ENCODE peak calls at places on chromosomes 11 and 22, in ten cellular contexts. One of them, this sample, is unnamed.

GRCh38 chr22:22927196-22927887 is 39.7 kb downstream of the IGLL5 start:
- DNase-seq in mucosa of gallbladder: no peak
- DNase-seq in stimulated activated CD4-positive, alpha-beta T cell treated with anti-CD3 and anti-CD28 coated beads, Interleukin-1b, Interleukin-23, amount 100 ng/mL, for 24 hours: no peak
- DNase-seq in HFFc6: peak; percentile 8
- DNase-seq in activated gamma-delta T cell treated with Interleukin-2 at 50 U/mL for 16 hours: no peak
- DNase-seq in HT1080: no peak
- DNase-seq in immature natural killer cell: no peak
- DNase-seq in cardiac muscle cell: no peak
- DNase-seq in COR-L47: no peak
- DNase-seq in posterior cingulate gyrus: no peak
- DNase-seq in this sample: no peak

GRCh38 chr22:37545703-37546435 is 14.4 kb upstream of the CDC42EP1 start:
- DNase-seq in mucosa of gallbladder: peak; percentile 94
- DNase-seq in stimulated activated CD4-positive, alpha-beta T cell treated with anti-CD3 and anti-CD28 coated beads, Interleukin-1b, Interleukin-23, amount 100 ng/mL, for 24 hours: no peak
- DNase-seq in HFFc6: peak; percentile 90
- DNase-seq in activated gamma-delta T cell treated with Interleukin-2 at 50 U/mL for 16 hours: no peak
- DNase-seq in HT1080: peak; percentile 88
- DNase-seq in immature natural killer cell: no peak
- DNase-seq in cardiac muscle cell: peak; percentile 71
- DNase-seq in COR-L47: no peak
- DNase-seq in posterior cingulate gyrus: no peak
- DNase-seq in this sample: no peak

GRCh38 chr11:62431171-62431895 is 12.5 kb downstream of the SCGB1A1 start:
- DNase-seq in mucosa of gallbladder: no peak
- DNase-seq in stimulated activated CD4-positive, alpha-beta T cell treated with anti-CD3 and anti-CD28 coated beads, Interleukin-1b, Interleukin-23, amount 100 ng/mL, for 24 hours: no peak
- DNase-seq in HFFc6: peak; percentile 90
- DNase-seq in activated gamma-delta T cell treated with Interleukin-2 at 50 U/mL for 16 hours: no peak
- DNase-seq in HT1080: peak; percentile 67
- DNase-seq in immature natural killer cell: no peak
- DNase-seq in cardiac muscle cell: no peak
- DNase-seq in COR-L47: no peak
- DNase-seq in posterior cingulate gyrus: no peak
- DNase-seq in this sample: no peak

GRCh38 chr11:8867035-8867434 is 44.0 kb upstream of the AKIP1 start:
- DNase-seq in mucosa of gallbladder: no peak
- DNase-seq in stimulated activated CD4-positive, alpha-beta T cell treated with anti-CD3 and anti-CD28 coated beads, Interleukin-1b, Interleukin-23, amount 100 ng/mL, for 24 hours: no peak
- DNase-seq in HFFc6: peak; percentile 36
- DNase-seq in activated gamma-delta T cell treated with Interleukin-2 at 50 U/mL for 16 hours: no peak
- DNase-seq in HT1080: no peak
- DNase-seq in immature natural killer cell: no peak
- DNase-seq in cardiac muscle cell: no peak
- DNase-seq in COR-L47: no peak
- DNase-seq in posterior cingulate gyrus: no peak
- DNase-seq in this sample: no peak

GRCh38 chr11:60528934-60529333 is 13.7 kb downstream of the MS4A13 start:
- DNase-seq in mucosa of gallbladder: no peak
- DNase-seq in stimulated activated CD4-positive, alpha-beta T cell treated with anti-CD3 and anti-CD28 coated beads, Interleukin-1b, Interleukin-23, amount 100 ng/mL, for 24 hours: no peak
- DNase-seq in HFFc6: no peak
- DNase-seq in activated gamma-delta T cell treated with Interleukin-2 at 50 U/mL for 16 hours: no peak
- DNase-seq in HT1080: no peak
- DNase-seq in immature natural killer cell: no peak
- DNase-seq in cardiac muscle cell: no peak
- DNase-seq in COR-L47: no peak
- DNase-seq in posterior cingulate gyrus: no peak
- DNase-seq in this sample: no peak

GRCh38 chr11:46066335-46066734 is 54.9 kb downstream of the PHF21A start:
- DNase-seq in mucosa of gallbladder: no peak
- DNase-seq in stimulated activated CD4-positive, alpha-beta T cell treated with anti-CD3 and anti-CD28 coated beads, Interleukin-1b, Interleukin-23, amount 100 ng/mL, for 24 hours: no peak
- DNase-seq in HFFc6: no peak
- DNase-seq in activated gamma-delta T cell treated with Interleukin-2 at 50 U/mL for 16 hours: no peak
- DNase-seq in HT1080: no peak
- DNase-seq in immature natural killer cell: no peak
- DNase-seq in cardiac muscle cell: no peak
- DNase-seq in COR-L47: no peak
- DNase-seq in posterior cingulate gyrus: no peak
- DNase-seq in this sample: no peak

GRCh38 chr11:69530278-69531070 is 49.0 kb downstream of the LINC01488 start:
- DNase-seq in mucosa of gallbladder: no peak
- DNase-seq in stimulated activated CD4-positive, alpha-beta T cell treated with anti-CD3 and anti-CD28 coated beads, Interleukin-1b, Interleukin-23, amount 100 ng/mL, for 24 hours: no peak
- DNase-seq in HFFc6: no peak
- DNase-seq in activated gamma-delta T cell treated with Interleukin-2 at 50 U/mL for 16 hours: no peak
- DNase-seq in HT1080: no peak
- DNase-seq in immature natural killer cell: no peak
- DNase-seq in cardiac muscle cell: no peak
- DNase-seq in COR-L47: no peak
- DNase-seq in posterior cingulate gyrus: peak; percentile 25
- DNase-seq in this sample: peak; percentile 34

GRCh38 chr11:100863080-100863581 is 176.0 kb downstream of the ARHGAP42 start:
- DNase-seq in mucosa of gallbladder: peak; percentile 16
- DNase-seq in stimulated activated CD4-positive, alpha-beta T cell treated with anti-CD3 and anti-CD28 coated beads, Interleukin-1b, Interleukin-23, amount 100 ng/mL, for 24 hours: no peak
- DNase-seq in HFFc6: peak; percentile 43
- DNase-seq in activated gamma-delta T cell treated with Interleukin-2 at 50 U/mL for 16 hours: no peak
- DNase-seq in HT1080: peak; percentile 81
- DNase-seq in immature natural killer cell: no peak
- DNase-seq in cardiac muscle cell: peak; percentile 78
- DNase-seq in COR-L47: no peak
- DNase-seq in posterior cingulate gyrus: no peak
- DNase-seq in this sample: no peak

GRCh38 chr11:70782401-70782913 is 384.1 kb downstream of the CTTN start:
- DNase-seq in mucosa of gallbladder: no peak
- DNase-seq in stimulated activated CD4-positive, alpha-beta T cell treated with anti-CD3 and anti-CD28 coated beads, Interleukin-1b, Interleukin-23, amount 100 ng/mL, for 24 hours: no peak
- DNase-seq in HFFc6: no peak
- DNase-seq in activated gamma-delta T cell treated with Interleukin-2 at 50 U/mL for 16 hours: no peak
- DNase-seq in HT1080: no peak
- DNase-seq in immature natural killer cell: no peak
- DNase-seq in cardiac muscle cell: no peak
- DNase-seq in COR-L47: no peak
- DNase-seq in posterior cingulate gyrus: no peak
- DNase-seq in this sample: no peak

GRCh38 chr11:78868563-78868962 is 293.9 kb upstream of the NARS2 start:
- DNase-seq in mucosa of gallbladder: no peak
- DNase-seq in stimulated activated CD4-positive, alpha-beta T cell treated with anti-CD3 and anti-CD28 coated beads, Interleukin-1b, Interleukin-23, amount 100 ng/mL, for 24 hours: no peak
- DNase-seq in HFFc6: no peak
- DNase-seq in activated gamma-delta T cell treated with Interleukin-2 at 50 U/mL for 16 hours: no peak
- DNase-seq in HT1080: no peak
- DNase-seq in immature natural killer cell: no peak
- DNase-seq in cardiac muscle cell: no peak
- DNase-seq in COR-L47: no peak
- DNase-seq in posterior cingulate gyrus: no peak
- DNase-seq in this sample: no peak

GRCh38 chr11:118434553-118435232 is 1.6 kb upstream of the KMT2A start:
- DNase-seq in mucosa of gallbladder: peak; percentile 17
- DNase-seq in stimulated activated CD4-positive, alpha-beta T cell treated with anti-CD3 and anti-CD28 coated beads, Interleukin-1b, Interleukin-23, amount 100 ng/mL, for 24 hours: no peak
- DNase-seq in HFFc6: no peak
- DNase-seq in activated gamma-delta T cell treated with Interleukin-2 at 50 U/mL for 16 hours: peak; percentile 32
- DNase-seq in HT1080: peak; percentile 47
- DNase-seq in immature natural killer cell: no peak
- DNase-seq in cardiac muscle cell: peak; percentile 81
- DNase-seq in COR-L47: peak; percentile 39
- DNase-seq in posterior cingulate gyrus: peak; percentile 29
- DNase-seq in this sample: peak; percentile 69

GRCh38 chr11:68021167-68021787 is 9.2 kb upstream of the NDUFS8 start:
- DNase-seq in mucosa of gallbladder: no peak
- DNase-seq in stimulated activated CD4-positive, alpha-beta T cell treated with anti-CD3 and anti-CD28 coated beads, Interleukin-1b, Interleukin-23, amount 100 ng/mL, for 24 hours: no peak
- DNase-seq in HFFc6: no peak
- DNase-seq in activated gamma-delta T cell treated with Interleukin-2 at 50 U/mL for 16 hours: no peak
- DNase-seq in HT1080: peak; percentile 32
- DNase-seq in immature natural killer cell: no peak
- DNase-seq in cardiac muscle cell: peak; percentile 24
- DNase-seq in COR-L47: no peak
- DNase-seq in posterior cingulate gyrus: no peak
- DNase-seq in this sample: no peak

GRCh38 chr11:20015529-20016427 is 144.5 kb downstream of the DBX1 start:
- DNase-seq in mucosa of gallbladder: no peak
- DNase-seq in stimulated activated CD4-positive, alpha-beta T cell treated with anti-CD3 and anti-CD28 coated beads, Interleukin-1b, Interleukin-23, amount 100 ng/mL, for 24 hours: no peak
- DNase-seq in HFFc6: no peak
- DNase-seq in activated gamma-delta T cell treated with Interleukin-2 at 50 U/mL for 16 hours: no peak
- DNase-seq in HT1080: no peak
- DNase-seq in immature natural killer cell: no peak
- DNase-seq in cardiac muscle cell: no peak
- DNase-seq in COR-L47: no peak
- DNase-seq in posterior cingulate gyrus: no peak
- DNase-seq in this sample: no peak

GRCh38 chr11:114321621-114322257 is 25.5 kb downstream of the NNMT start:
- DNase-seq in mucosa of gallbladder: no peak
- DNase-seq in stimulated activated CD4-positive, alpha-beta T cell treated with anti-CD3 and anti-CD28 coated beads, Interleukin-1b, Interleukin-23, amount 100 ng/mL, for 24 hours: no peak
- DNase-seq in HFFc6: peak; percentile 88
- DNase-seq in activated gamma-delta T cell treated with Interleukin-2 at 50 U/mL for 16 hours: no peak
- DNase-seq in HT1080: peak; percentile 74
- DNase-seq in immature natural killer cell: no peak
- DNase-seq in cardiac muscle cell: no peak
- DNase-seq in COR-L47: no peak
- DNase-seq in posterior cingulate gyrus: no peak
- DNase-seq in this sample: no peak

GRCh38 chr11:108586600-108586999 is 7.0 kb downstream of the EXPH5 start:
- DNase-seq in mucosa of gallbladder: peak; percentile 17
- DNase-seq in stimulated activated CD4-positive, alpha-beta T cell treated with anti-CD3 and anti-CD28 coated beads, Interleukin-1b, Interleukin-23, amount 100 ng/mL, for 24 hours: no peak
- DNase-seq in HFFc6: no peak
- DNase-seq in activated gamma-delta T cell treated with Interleukin-2 at 50 U/mL for 16 hours: no peak
- DNase-seq in HT1080: no peak
- DNase-seq in immature natural killer cell: no peak
- DNase-seq in cardiac muscle cell: no peak
- DNase-seq in COR-L47: no peak
- DNase-seq in posterior cingulate gyrus: no peak
- DNase-seq in this sample: no peak

GRCh38 chr11:70788247-70789022 is 390.1 kb downstream of the CTTN start:
- DNase-seq in mucosa of gallbladder: no peak
- DNase-seq in stimulated activated CD4-positive, alpha-beta T cell treated with anti-CD3 and anti-CD28 coated beads, Interleukin-1b, Interleukin-23, amount 100 ng/mL, for 24 hours: no peak
- DNase-seq in HFFc6: peak; percentile 90
- DNase-seq in activated gamma-delta T cell treated with Interleukin-2 at 50 U/mL for 16 hours: no peak
- DNase-seq in HT1080: peak; percentile 77
- DNase-seq in immature natural killer cell: no peak
- DNase-seq in cardiac muscle cell: no peak
- DNase-seq in COR-L47: no peak
- DNase-seq in posterior cingulate gyrus: no peak
- DNase-seq in this sample: no peak

GRCh38 chr11:10503777-10504176 is 37.2 kb downstream of the RNF141 start:
- DNase-seq in mucosa of gallbladder: no peak
- DNase-seq in stimulated activated CD4-positive, alpha-beta T cell treated with anti-CD3 and anti-CD28 coated beads, Interleukin-1b, Interleukin-23, amount 100 ng/mL, for 24 hours: no peak
- DNase-seq in HFFc6: no peak
- DNase-seq in activated gamma-delta T cell treated with Interleukin-2 at 50 U/mL for 16 hours: no peak
- DNase-seq in HT1080: no peak
- DNase-seq in immature natural killer cell: no peak
- DNase-seq in cardiac muscle cell: no peak
- DNase-seq in COR-L47: no peak
- DNase-seq in posterior cingulate gyrus: no peak
- DNase-seq in this sample: no peak

GRCh38 chr11:67357831-67358555 is 4.6 kb upstream of the POLD4 start:
- DNase-seq in mucosa of gallbladder: no peak
- DNase-seq in stimulated activated CD4-positive, alpha-beta T cell treated with anti-CD3 and anti-CD28 coated beads, Interleukin-1b, Interleukin-23, amount 100 ng/mL, for 24 hours: no peak
- DNase-seq in HFFc6: peak; percentile 50
- DNase-seq in activated gamma-delta T cell treated with Interleukin-2 at 50 U/mL for 16 hours: no peak
- DNase-seq in HT1080: peak; percentile 70
- DNase-seq in immature natural killer cell: no peak
- DNase-seq in cardiac muscle cell: no peak
- DNase-seq in COR-L47: no peak
- DNase-seq in posterior cingulate gyrus: no peak
- DNase-seq in this sample: no peak

GRCh38 chr11:119282495-119282894 is 34.4 kb downstream of the MCAM start:
- DNase-seq in mucosa of gallbladder: no peak
- DNase-seq in stimulated activated CD4-positive, alpha-beta T cell treated with anti-CD3 and anti-CD28 coated beads, Interleukin-1b, Interleukin-23, amount 100 ng/mL, for 24 hours: no peak
- DNase-seq in HFFc6: no peak
- DNase-seq in activated gamma-delta T cell treated with Interleukin-2 at 50 U/mL for 16 hours: no peak
- DNase-seq in HT1080: no peak
- DNase-seq in immature natural killer cell: peak; percentile 25
- DNase-seq in cardiac muscle cell: no peak
- DNase-seq in COR-L47: no peak
- DNase-seq in posterior cingulate gyrus: no peak
- DNase-seq in this sample: no peak

GRCh38 chr11:125542709-125543108 is 26.6 kb upstream of the EI24 start:
- DNase-seq in mucosa of gallbladder: no peak
- DNase-seq in stimulated activated CD4-positive, alpha-beta T cell treated with anti-CD3 and anti-CD28 coated beads, Interleukin-1b, Interleukin-23, amount 100 ng/mL, for 24 hours: no peak
- DNase-seq in HFFc6: no peak
- DNase-seq in activated gamma-delta T cell treated with Interleukin-2 at 50 U/mL for 16 hours: no peak
- DNase-seq in HT1080: no peak
- DNase-seq in immature natural killer cell: no peak
- DNase-seq in cardiac muscle cell: no peak
- DNase-seq in COR-L47: no peak
- DNase-seq in posterior cingulate gyrus: no peak
- DNase-seq in this sample: no peak

GRCh38 chr22:42780070-42780540 is 59.4 kb upstream of the A4GALT start:
- DNase-seq in mucosa of gallbladder: peak; percentile 81
- DNase-seq in stimulated activated CD4-positive, alpha-beta T cell treated with anti-CD3 and anti-CD28 coated beads, Interleukin-1b, Interleukin-23, amount 100 ng/mL, for 24 hours: peak; percentile 20
- DNase-seq in HFFc6: peak; percentile 93
- DNase-seq in activated gamma-delta T cell treated with Interleukin-2 at 50 U/mL for 16 hours: peak; percentile 55
- DNase-seq in HT1080: peak; percentile 80
- DNase-seq in immature natural killer cell: peak; percentile 68
- DNase-seq in cardiac muscle cell: peak; percentile 88
- DNase-seq in COR-L47: peak; percentile 80
- DNase-seq in posterior cingulate gyrus: no peak
- DNase-seq in this sample: no peak

GRCh38 chr11:8717876-8718753 is 35.5 kb downstream of the RPL27A start:
- DNase-seq in mucosa of gallbladder: peak; percentile 73
- DNase-seq in stimulated activated CD4-positive, alpha-beta T cell treated with anti-CD3 and anti-CD28 coated beads, Interleukin-1b, Interleukin-23, amount 100 ng/mL, for 24 hours: no peak
- DNase-seq in HFFc6: peak; percentile 87
- DNase-seq in activated gamma-delta T cell treated with Interleukin-2 at 50 U/mL for 16 hours: no peak
- DNase-seq in HT1080: peak; percentile 90
- DNase-seq in immature natural killer cell: no peak
- DNase-seq in cardiac muscle cell: no peak
- DNase-seq in COR-L47: no peak
- DNase-seq in posterior cingulate gyrus: no peak
- DNase-seq in this sample: no peak

GRCh38 chr11:75273989-75274391 is 33.4 kb downstream of the TPBGL start:
- DNase-seq in mucosa of gallbladder: no peak
- DNase-seq in stimulated activated CD4-positive, alpha-beta T cell treated with anti-CD3 and anti-CD28 coated beads, Interleukin-1b, Interleukin-23, amount 100 ng/mL, for 24 hours: no peak
- DNase-seq in HFFc6: no peak
- DNase-seq in activated gamma-delta T cell treated with Interleukin-2 at 50 U/mL for 16 hours: no peak
- DNase-seq in HT1080: no peak
- DNase-seq in immature natural killer cell: no peak
- DNase-seq in cardiac muscle cell: no peak
- DNase-seq in COR-L47: no peak
- DNase-seq in posterior cingulate gyrus: peak; percentile 2
- DNase-seq in this sample: no peak

GRCh38 chr22:32823024-32823730 is 21.7 kb downstream of the TIMP3 start:
- DNase-seq in mucosa of gallbladder: no peak
- DNase-seq in stimulated activated CD4-positive, alpha-beta T cell treated with anti-CD3 and anti-CD28 coated beads, Interleukin-1b, Interleukin-23, amount 100 ng/mL, for 24 hours: no peak
- DNase-seq in HFFc6: no peak
- DNase-seq in activated gamma-delta T cell treated with Interleukin-2 at 50 U/mL for 16 hours: no peak
- DNase-seq in HT1080: peak; percentile 37
- DNase-seq in immature natural killer cell: no peak
- DNase-seq in cardiac muscle cell: peak; percentile 66
- DNase-seq in COR-L47: peak; percentile 7
- DNase-seq in posterior cingulate gyrus: no peak
- DNase-seq in this sample: no peak

GRCh38 chr11:73141309-73142127 is 600 bp downstream of the FCHSD2 start:
- DNase-seq in mucosa of gallbladder: peak; percentile 64
- DNase-seq in stimulated activated CD4-positive, alpha-beta T cell treated with anti-CD3 and anti-CD28 coated beads, Interleukin-1b, Interleukin-23, amount 100 ng/mL, for 24 hours: peak; percentile 39
- DNase-seq in HFFc6: peak; percentile 75
- DNase-seq in activated gamma-delta T cell treated with Interleukin-2 at 50 U/mL for 16 hours: peak; percentile 57
- DNase-seq in HT1080: peak; percentile 67
- DNase-seq in immature natural killer cell: no peak
- DNase-seq in cardiac muscle cell: peak; percentile 87
- DNase-seq in COR-L47: peak; percentile 60
- DNase-seq in posterior cingulate gyrus: peak; percentile 41
- DNase-seq in this sample: peak; percentile 63

This sample was measured in anterior cingulate cortex.